ENCODE peak calls at places on chromosomes 7 and 10, in nine cellular contexts. X is frontal cortex; H is GM12865; Z is adrenal gland; K is upper lobe of right lung; G is activated CD4-positive, alpha-beta T cell treated with anti-CD3 and anti-CD28 coated beads for 4 hours; F is endothelial cell; U is activated CD4-positive, CD25-positive, alpha-beta regulatory T cell; P is uterus. L is an unnamed sample.
A peak's percentile ranks its signal among the peaks of the same experiment; 100 is the strongest.

GRCh38 chr10:108421256-108421655 is 1256.8 kb upstream of the SORCS1 start:
- DNase-seq in G (no peak), X (no peak), P (no peak), K (no peak), U (no peak), Z (no peak), H (peak; percentile 8), F (no peak), L (no peak)

GRCh38 chr10:131561897-131562296 is 250.4 kb upstream of the TCERG1L start:
- DNase-seq in H (no peak), F (no peak), P (no peak), G (no peak), U (no peak), Z (no peak), X (no peak), K (no peak), L (no peak)

GRCh38 chr7:82343716-82344115 is 99.9 kb downstream of the CACNA2D1 start:
- DNase-seq in G (no peak), P (no peak), K (no peak), U (no peak), Z (no peak), F (no peak), H (no peak), X (no peak), L (no peak)

GRCh38 chr7:44145419-44145968 is 4.4 kb upstream of the MYL7 start:
- DNase-seq in H (no peak), F (no peak), P (peak; percentile 27), U (no peak), K (no peak), Z (peak; percentile 19), G (peak; percentile 63), X (peak; percentile 50), L (no peak)

GRCh38 chr10:35577915-35578607 is 27.1 kb upstream of the GJD4 start:
- DNase-seq in P (no peak), F (no peak), X (no peak), Z (no peak), U (no peak), H (no peak), G (no peak), K (no peak), L (no peak)

GRCh38 chr10:132452216-132452650 is 55.2 kb downstream of the PWWP2B start:
- DNase-seq in Z (no peak), F (no peak), H (no peak), G (peak; percentile 58), P (no peak), K (no peak), X (no peak), U (no peak), L (peak; percentile 59)

GRCh38 chr10:11757452-11757819 is 15.3 kb downstream of the ECHDC3 start:
- DNase-seq in X (no peak), U (no peak), F (no peak), H (peak; percentile 61), Z (peak; percentile 91), G (no peak), K (peak; percentile 57), P (peak; percentile 78), L (no peak)

GRCh38 chr7:117592011-117592635 is 112.3 kb downstream of the CFTR start:
- DNase-seq in P (no peak), G (no peak), K (no peak), F (no peak), Z (no peak), U (no peak), X (no peak), H (no peak), L (no peak)

GRCh38 chr10:112471878-112472487 is 25.0 kb downstream of the VTI1A start:
- DNase-seq in X (no peak), G (no peak), H (peak; percentile 63), P (no peak), K (no peak), U (no peak), F (no peak), Z (no peak), L (no peak)

GRCh38 chr7:121003986-121004685 is 15.6 kb downstream of the CPED1 start:
- DNase-seq in X (no peak), Z (peak; percentile 27), H (no peak), F (no peak), K (no peak), P (peak; percentile 45), G (no peak), U (no peak), L (no peak)

GRCh38 chr7:141397236-141398163 is 153.7 kb upstream of the AGK start:
- DNase-seq in K (no peak), P (no peak), H (no peak), U (no peak), Z (no peak), X (no peak), G (no peak), F (no peak), L (no peak)

L was measured in lower lobe of right lung.